ENCODE peak calls at places on chromosome 12, in four cellular contexts. One of them, this sample, is unnamed.

GRCh38 chr12:81759215-81759991 is at the start of gene PPFIA2:
- DNase-seq in stimulated activated CD8-positive, alpha-beta memory T cell treated with anti-CD3 and anti-CD28 coated beads, Interleukin-15, amount 100 ng/mL, for 1 hour: no peak
- DNase-seq in cardiac fibroblast: peak
- DNase-seq in nucleus accumbens: peak
- DNase-seq in this sample: peak

GRCh38 chr12:39459027-39459434 is 16.1 kb upstream of the KIF21A start:
- DNase-seq in stimulated activated CD8-positive, alpha-beta memory T cell treated with anti-CD3 and anti-CD28 coated beads, Interleukin-15, amount 100 ng/mL, for 1 hour: no peak
- DNase-seq in cardiac fibroblast: no peak
- DNase-seq in nucleus accumbens: no peak
- DNase-seq in this sample: no peak

GRCh38 chr12:45278447-45278846 is 62.6 kb downstream of the ANO6 start:
- DNase-seq in stimulated activated CD8-positive, alpha-beta memory T cell treated with anti-CD3 and anti-CD28 coated beads, Interleukin-15, amount 100 ng/mL, for 1 hour: no peak
- DNase-seq in cardiac fibroblast: no peak
- DNase-seq in nucleus accumbens: no peak
- DNase-seq in this sample: no peak

GRCh38 chr12:89733579-89734201 is 25.1 kb upstream of the ATP2B1 start:
- DNase-seq in stimulated activated CD8-positive, alpha-beta memory T cell treated with anti-CD3 and anti-CD28 coated beads, Interleukin-15, amount 100 ng/mL, for 1 hour: no peak
- DNase-seq in cardiac fibroblast: peak
- DNase-seq in nucleus accumbens: no peak
- DNase-seq in this sample: no peak

GRCh38 chr12:2288001-2288400 is 235.2 kb downstream of the CACNA1C start:
- DNase-seq in stimulated activated CD8-positive, alpha-beta memory T cell treated with anti-CD3 and anti-CD28 coated beads, Interleukin-15, amount 100 ng/mL, for 1 hour: no peak
- DNase-seq in cardiac fibroblast: peak
- DNase-seq in nucleus accumbens: no peak
- DNase-seq in this sample: no peak

GRCh38 chr12:27779416-27779815 is 617 bp upstream of the KLHL42 start:
- DNase-seq in stimulated activated CD8-positive, alpha-beta memory T cell treated with anti-CD3 and anti-CD28 coated beads, Interleukin-15, amount 100 ng/mL, for 1 hour: no peak
- DNase-seq in cardiac fibroblast: peak
- DNase-seq in nucleus accumbens: peak
- DNase-seq in this sample: peak

GRCh38 chr12:130192667-130193345 is 30.5 kb downstream of the FZD10 start:
- DNase-seq in stimulated activated CD8-positive, alpha-beta memory T cell treated with anti-CD3 and anti-CD28 coated beads, Interleukin-15, amount 100 ng/mL, for 1 hour: no peak
- DNase-seq in cardiac fibroblast: no peak
- DNase-seq in nucleus accumbens: no peak
- DNase-seq in this sample: no peak

GRCh38 chr12:131408484-131408883 is 302.4 kb upstream of the SFSWAP start:
- DNase-seq in stimulated activated CD8-positive, alpha-beta memory T cell treated with anti-CD3 and anti-CD28 coated beads, Interleukin-15, amount 100 ng/mL, for 1 hour: no peak
- DNase-seq in cardiac fibroblast: no peak
- DNase-seq in nucleus accumbens: no peak
- DNase-seq in this sample: no peak

GRCh38 chr12:124993568-124994434 is at the start of gene BRI3BP:
- DNase-seq in stimulated activated CD8-positive, alpha-beta memory T cell treated with anti-CD3 and anti-CD28 coated beads, Interleukin-15, amount 100 ng/mL, for 1 hour: peak
- DNase-seq in cardiac fibroblast: peak
- DNase-seq in nucleus accumbens: peak
- DNase-seq in this sample: peak

GRCh38 chr12:6367065-6367968 is 8.0 kb downstream of the SCNN1A start:
- DNase-seq in stimulated activated CD8-positive, alpha-beta memory T cell treated with anti-CD3 and anti-CD28 coated beads, Interleukin-15, amount 100 ng/mL, for 1 hour: no peak
- DNase-seq in cardiac fibroblast: peak
- DNase-seq in nucleus accumbens: no peak
- DNase-seq in this sample: peak

GRCh38 chr12:117854339-117855012 is 114.3 kb downstream of the KSR2 start:
- DNase-seq in stimulated activated CD8-positive, alpha-beta memory T cell treated with anti-CD3 and anti-CD28 coated beads, Interleukin-15, amount 100 ng/mL, for 1 hour: no peak
- DNase-seq in cardiac fibroblast: peak
- DNase-seq in nucleus accumbens: no peak
- DNase-seq in this sample: no peak

GRCh38 chr12:20527396-20528154 is 159.2 kb downstream of the PDE3A start:
- DNase-seq in stimulated activated CD8-positive, alpha-beta memory T cell treated with anti-CD3 and anti-CD28 coated beads, Interleukin-15, amount 100 ng/mL, for 1 hour: no peak
- DNase-seq in cardiac fibroblast: peak
- DNase-seq in nucleus accumbens: no peak
- DNase-seq in this sample: peak

GRCh38 chr12:47980172-47980571 is 16.8 kb downstream of the TMEM106C start:
- DNase-seq in stimulated activated CD8-positive, alpha-beta memory T cell treated with anti-CD3 and anti-CD28 coated beads, Interleukin-15, amount 100 ng/mL, for 1 hour: no peak
- DNase-seq in cardiac fibroblast: no peak
- DNase-seq in nucleus accumbens: no peak
- DNase-seq in this sample: no peak

GRCh38 chr12:56321027-56321426 is 5.2 kb upstream of the CNPY2 start:
- DNase-seq in stimulated activated CD8-positive, alpha-beta memory T cell treated with anti-CD3 and anti-CD28 coated beads, Interleukin-15, amount 100 ng/mL, for 1 hour: no peak
- DNase-seq in cardiac fibroblast: no peak
- DNase-seq in nucleus accumbens: no peak
- DNase-seq in this sample: no peak

GRCh38 chr12:52524241-52524897 is 4.2 kb upstream of the KRT5 start:
- DNase-seq in stimulated activated CD8-positive, alpha-beta memory T cell treated with anti-CD3 and anti-CD28 coated beads, Interleukin-15, amount 100 ng/mL, for 1 hour: no peak
- DNase-seq in cardiac fibroblast: no peak
- DNase-seq in nucleus accumbens: no peak
- DNase-seq in this sample: no peak

GRCh38 chr12:116540617-116541152 is 18.5 kb upstream of the MAP1LC3B2 start:
- DNase-seq in stimulated activated CD8-positive, alpha-beta memory T cell treated with anti-CD3 and anti-CD28 coated beads, Interleukin-15, amount 100 ng/mL, for 1 hour: no peak
- DNase-seq in cardiac fibroblast: peak
- DNase-seq in nucleus accumbens: no peak
- DNase-seq in this sample: no peak

GRCh38 chr12:53048780-53049401 is 974 bp upstream of the TNS2 start:
- DNase-seq in stimulated activated CD8-positive, alpha-beta memory T cell treated with anti-CD3 and anti-CD28 coated beads, Interleukin-15, amount 100 ng/mL, for 1 hour: no peak
- DNase-seq in cardiac fibroblast: peak
- DNase-seq in nucleus accumbens: no peak
- DNase-seq in this sample: no peak

This sample was measured in midbrain.